ENCODE peak calls at places on chromosomes 7 and 10, in four cellular contexts. C is WTC11, E is K562, Q is HepG2. N is an unnamed sample.
A peak's percentile ranks its signal among the peaks of the same experiment; 100 is the strongest.

GRCh38 chr10:51999089-51999488 is 299.7 kb upstream of the CSTF2T start:
- DNase-seq in C (no peak), E (no peak), Q (no peak), N (no peak)

GRCh38 chr7:74481458-74482324 is 28.0 kb downstream of the GTF2IRD1 start:
- DNase-seq in C (no peak), E (no peak), Q (no peak), N (no peak)

GRCh38 chr7:45927724-45928123 is 6.7 kb upstream of the IGFBP3 start:
- DNase-seq in C (no peak), E (no peak), Q (no peak), N (no peak)

GRCh38 chr7:77734590-77735421 is 38.5 kb downstream of the RSBN1L start:
- DNase-seq in C (no peak), E (peak; percentile 66), Q (no peak), N (no peak)

GRCh38 chr7:114354306-114354705 is 60.3 kb upstream of the FOXP2 start:
- DNase-seq in C (no peak), E (no peak), Q (no peak), N (no peak)

GRCh38 chr10:103666109-103666508 is 172.6 kb downstream of the NEURL1 start:
- DNase-seq in C (peak; percentile 70), E (peak; percentile 57), Q (no peak), N (no peak)

GRCh38 chr7:151679868-151680534 is 160.3 kb upstream of the RHEB start:
- DNase-seq in C (no peak), E (no peak), Q (no peak), N (no peak)

GRCh38 chr7:5345671-5346070 is 62.9 kb downstream of the SLC29A4 start:
- DNase-seq in C (no peak), E (no peak), Q (no peak), N (no peak)

GRCh38 chr10:24894309-24894708 is 58.1 kb downstream of the PRTFDC1 start:
- DNase-seq in C (no peak), E (peak; percentile 63), Q (no peak), N (no peak)

GRCh38 chr10:28551086-28551485 is 18.2 kb downstream of the WAC start:
- DNase-seq in C (no peak), E (no peak), Q (no peak), N (no peak)

GRCh38 chr10:113957013-113957412 is 86.7 kb upstream of the ADRB1 start:
- DNase-seq in C (no peak), E (no peak), Q (peak; percentile 65), N (no peak)

GRCh38 chr7:12557282-12557681 is 13.2 kb upstream of the SCIN start:
- DNase-seq in C (no peak), E (no peak), Q (no peak), N (no peak)

GRCh38 chr7:30796105-30796869 is 25.1 kb downstream of the MINDY4 start:
- DNase-seq in C (no peak), E (no peak), Q (no peak), N (no peak)

GRCh38 chr7:100435401-100436304 is 644 bp downstream of the PPP1R35 start:
- DNase-seq in C (peak; percentile 47), E (peak; percentile 69), Q (no peak), N (no peak)

GRCh38 chr7:82700739-82701138 is 257.2 kb upstream of the CACNA2D1 start:
- DNase-seq in C (no peak), E (no peak), Q (no peak), N (no peak)

GRCh38 chr7:147519062-147519461 is 1071.5 kb upstream of the C7orf33 start:
- DNase-seq in C (peak; percentile 15), E (no peak), Q (peak; percentile 40), N (no peak)

GRCh38 chr7:2530076-2530967 is 10.7 kb downstream of the LFNG start:
- DNase-seq in C (no peak), E (peak; percentile 84), Q (no peak), N (peak; percentile 39)

GRCh38 chr7:37037286-37037685 is 313.0 kb upstream of the AOAH start:
- DNase-seq in C (no peak), E (no peak), Q (no peak), N (no peak)

GRCh38 chr10:12600652-12601051 is 251.3 kb downstream of the CAMK1D start:
- DNase-seq in C (no peak), E (no peak), Q (no peak), N (no peak)

GRCh38 chr7:121961491-121961890 is 88.5 kb downstream of the PTPRZ1 start:
- DNase-seq in C (no peak), E (no peak), Q (no peak), N (no peak)

GRCh38 chr7:84412161-84412969 is 217.8 kb upstream of the SEMA3A start:
- DNase-seq in C (no peak), E (no peak), Q (peak; percentile 3), N (no peak)

DNA sequence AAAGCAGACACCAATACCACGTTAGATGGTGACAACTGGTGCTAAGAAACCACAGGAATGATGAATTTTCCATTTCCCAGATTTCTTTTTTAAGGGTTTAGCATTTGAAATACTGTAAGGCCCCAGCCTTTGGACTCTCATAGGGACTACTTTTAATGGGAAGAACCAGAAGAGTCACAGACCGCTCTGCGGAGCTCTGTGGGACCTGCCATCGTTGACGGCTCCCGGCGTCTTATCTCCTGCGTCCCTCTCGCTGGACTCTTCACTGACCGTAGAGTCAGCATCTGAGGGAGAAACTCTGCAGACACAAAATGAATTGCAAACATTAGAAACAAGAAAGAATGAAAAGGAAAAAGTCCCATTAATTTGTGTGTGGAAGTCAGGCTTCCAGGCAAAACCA is 81.4 kb upstream of the ATP6V0A4 start:
- DNase-seq in C (no peak), E (no peak), Q (no peak), N (no peak)
- TF ChIP-seq NR2C2 in C (no peak), E (no peak), Q (no peak), N (no peak)

DNA sequence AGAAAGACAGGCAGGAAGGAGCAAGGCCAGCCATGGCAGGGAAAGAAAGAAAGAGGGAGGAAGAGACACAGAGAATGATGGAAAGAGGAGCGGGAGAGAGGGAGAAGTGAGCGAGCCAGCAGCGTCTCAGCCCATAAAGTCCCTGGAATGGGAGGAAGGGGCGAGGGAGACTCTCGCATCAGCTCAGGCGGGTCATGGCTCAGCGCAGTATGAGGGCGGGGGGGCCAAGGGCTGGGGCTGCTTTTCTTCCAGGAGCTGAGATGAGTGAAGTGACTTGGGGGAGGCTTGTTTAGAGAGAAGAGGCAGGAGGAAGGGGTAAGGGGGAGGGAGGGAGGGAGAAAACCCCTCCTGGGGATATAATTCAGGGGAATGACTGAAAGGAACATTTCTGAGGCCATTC is 87.8 kb downstream of the HIF1AN start:
- DNase-seq in C (no peak), E (no peak), Q (no peak), N (no peak)
- TF ChIP-seq NR2C2 in C (no peak), E (no peak), Q (no peak), N (no peak)

GRCh38 chr10:130687566-130687965 is 551.4 kb downstream of the GLRX3 start:
- DNase-seq in C (no peak), E (no peak), Q (no peak), N (no peak)

GRCh38 chr10:130691787-130692186 is 555.6 kb downstream of the GLRX3 start:
- DNase-seq in C (no peak), E (no peak), Q (no peak), N (no peak)

GRCh38 chr10:130689743-130690626 is 553.8 kb downstream of the GLRX3 start:
- DNase-seq in C (no peak), E (no peak), Q (no peak), N (no peak)

GRCh38 chr10:130686680-130687300 is 550.6 kb downstream of the GLRX3 start:
- DNase-seq in C (no peak), E (peak; percentile 19), Q (peak; percentile 12), N (no peak)
- TF ChIP-seq NR2C2 in C (no peak), E (no peak), Q (no peak), N (no peak)

GRCh38 chr7:40828686-40829085 is 693.9 kb downstream of the SUGCT start:
- DNase-seq in C (no peak), E (no peak), Q (no peak), N (no peak)

GRCh38 chr7:40824461-40824860 is 689.7 kb downstream of the SUGCT start:
- DNase-seq in C (no peak), E (no peak), Q (no peak), N (no peak)

GRCh38 chr7:40829201-40829600 is 694.4 kb downstream of the SUGCT start:
- DNase-seq in C (no peak), E (no peak), Q (no peak), N (no peak)

GRCh38 chr7:40827217-40828085 is 692.6 kb downstream of the SUGCT start:
- DNase-seq in C (no peak), E (no peak), Q (no peak), N (no peak)

DNA sequence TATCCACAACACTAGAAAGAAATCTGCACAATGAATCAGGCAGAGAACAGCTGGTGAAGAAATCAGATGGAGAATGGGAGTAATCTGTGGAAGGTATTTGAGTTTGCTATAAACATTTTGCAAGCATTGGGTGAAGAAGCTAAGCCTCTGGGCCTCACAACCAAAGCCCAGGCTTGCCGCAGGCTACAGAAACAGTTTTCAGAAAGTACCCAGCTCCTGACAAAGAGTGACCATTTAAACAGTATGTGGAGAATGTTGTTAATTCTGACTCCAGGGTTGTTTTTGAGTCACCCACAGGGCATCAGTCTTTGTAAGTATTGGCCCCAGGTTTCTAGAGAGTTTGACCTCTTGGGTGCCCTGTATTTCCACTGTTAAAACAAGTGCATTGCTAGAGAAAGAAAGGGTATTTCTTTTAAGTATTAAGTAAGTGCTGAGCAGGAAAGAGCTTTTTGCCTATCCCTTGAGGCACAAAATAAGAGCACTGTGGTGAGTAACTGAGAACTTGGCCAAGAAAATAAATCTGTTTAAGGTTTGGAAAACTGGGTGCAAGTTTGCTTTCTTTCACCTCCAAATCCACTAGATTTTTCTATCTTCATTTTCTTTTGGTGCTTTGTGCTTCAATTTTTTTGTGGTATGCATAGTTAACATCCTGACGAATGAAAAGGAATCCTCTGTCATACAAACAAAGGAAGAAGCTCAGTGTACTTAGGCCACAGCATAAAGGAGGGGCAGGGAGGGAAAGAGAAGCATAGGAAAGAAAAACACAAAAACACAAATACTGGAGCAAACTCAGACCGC is 691.8 kb downstream of the SUGCT start:
- DNase-seq in C (no peak), E (no peak), Q (peak; percentile 1), N (no peak)
- TF ChIP-seq NR2C2 in C (no peak), E (no peak), Q (no peak), N (no peak)

DNA sequence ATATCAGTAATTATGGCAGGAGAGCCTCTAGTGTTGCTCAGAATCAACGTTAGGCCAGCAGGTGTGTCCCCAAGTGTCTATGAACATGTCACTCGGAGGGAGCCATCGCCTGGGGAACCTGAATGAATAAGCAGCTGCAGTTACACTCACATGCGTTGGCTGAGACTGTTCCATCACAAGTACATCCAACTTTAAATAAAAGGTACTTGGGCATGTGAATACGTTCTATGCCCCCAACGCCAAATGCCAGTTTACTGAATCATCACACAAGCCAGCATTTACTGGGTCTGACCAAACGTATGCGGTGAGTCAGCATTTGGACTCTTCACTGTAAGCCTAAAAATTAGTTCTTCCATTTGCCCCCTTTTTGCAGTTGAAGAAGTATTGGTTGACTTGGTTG is 207.6 kb upstream of the PLXNA4 start:
- DNase-seq in C (no peak), E (no peak), Q (no peak), N (no peak)
- TF ChIP-seq NR2C2 in C (no peak), E (no peak), Q (no peak), N (no peak)

GRCh38 chr10:4661572-4662255 is 164.3 kb upstream of the AKR1E2 start:
- DNase-seq in C (no peak), E (no peak), Q (peak; percentile 78), N (no peak)
- TF ChIP-seq NR2C2 in C (no peak), E (no peak), Q (no peak), N (no peak)